ENCODE peak calls at places on chromosomes 11 and 22, in six cellular contexts. N is keratinocyte, B is sciatic nerve, R is T-helper 1 cell, Q is mesenchymal stem cell, Z is adrenal gland. X is an unnamed sample.

GRCh38 chr11:117916956-117917355 is 12.2 kb downstream of the TMPRSS13 start:
- DNase-seq in Q (no peak), Z (peak), R (no peak), B (peak), N (no peak), X (no peak)

GRCh38 chr11:96095884-96096301 is 172.0 kb upstream of the MTMR2 start:
- DNase-seq in Q (no peak), R (no peak), N (no peak), Z (no peak), B (no peak), X (no peak)

GRCh38 chr11:2813141-2813908 is 72.2 kb downstream of the CDKN1C start:
- DNase-seq in Z (no peak), R (no peak), Q (peak), B (no peak), N (no peak), X (no peak)

GRCh38 chr11:94127632-94128031 is 1.0 kb upstream of the PANX1 start:
- DNase-seq in R (no peak), Z (no peak), Q (no peak), B (no peak), N (no peak), X (no peak)

GRCh38 chr11:61694971-61695706 is 14.9 kb downstream of the DAGLA start:
- DNase-seq in N (no peak), Z (peak), B (no peak), Q (no peak), R (no peak), X (no peak)

GRCh38 chr11:99371257-99371656 is 350.5 kb downstream of the CNTN5 start:
- DNase-seq in B (no peak), Q (peak), R (no peak), N (no peak), Z (no peak), X (no peak)

GRCh38 chr11:47270331-47271271 is 668 bp downstream of the MADD start:
- DNase-seq in Q (peak), Z (peak), N (no peak), R (no peak), B (no peak), X (no peak)

GRCh38 chr22:21082248-21082647 is 36.5 kb downstream of the LRRC74B start:
- DNase-seq in N (no peak), Z (no peak), R (no peak), Q (no peak), B (no peak), X (no peak)

GRCh38 chr11:100832851-100833250 is 145.8 kb downstream of the ARHGAP42 start:
- DNase-seq in Q (no peak), B (no peak), N (no peak), R (no peak), Z (no peak), X (no peak)

GRCh38 chr22:28911279-28911640 is 27.9 kb downstream of the ZNRF3 start:
- DNase-seq in Q (peak), N (no peak), Z (peak), R (no peak), B (no peak), X (no peak)